ENCODE peak calls at places on chromosome 15, in four cellular contexts. F is breast epithelium, A is IMR-90, V is A549. D is an unnamed sample.

GRCh38 chr15:85570331-85570730 is 189.9 kb downstream of the AKAP13 start:
- DNase-seq in A (no peak), V (no peak), F (no peak), D (no peak)

GRCh38 chr15:74768771-74769342 is 13.0 kb upstream of the CSK start:
- DNase-seq in A (peak), V (peak), F (peak), D (peak)

GRCh38 chr15:43808960-43809678 is 8.7 kb downstream of the HYPK start:
- DNase-seq in F (no peak), V (no peak), A (no peak), D (no peak)

GRCh38 chr15:70491183-70491621 is 272.2 kb downstream of the UACA start:
- DNase-seq in A (peak), F (no peak), V (no peak), D (no peak)

GRCh38 chr15:42064271-42064670 is 30.1 kb downstream of the PLA2G4D start:
- DNase-seq in V (no peak), F (peak), A (no peak), D (no peak)

GRCh38 chr15:67031321-67031720 is 34.1 kb upstream of the SMAD3 start:
- DNase-seq in F (no peak), V (no peak), A (no peak), D (no peak)

GRCh38 chr15:76198456-76199105 is 112.7 kb downstream of the ETFA start:
- DNase-seq in F (no peak), V (no peak), A (no peak), D (no peak)

GRCh38 chr15:98900382-98900781 is 107.2 kb downstream of the PGPEP1L start:
- DNase-seq in V (no peak), F (no peak), A (peak), D (no peak)

GRCh38 chr15:25725758-25726157 is 137.4 kb downstream of the ATP10A start:
- DNase-seq in F (peak), V (no peak), A (no peak), D (no peak)

GRCh38 chr15:99181544-99181943 is 67.8 kb downstream of the TTC23 start:
- DNase-seq in V (no peak), A (no peak), F (no peak), D (peak)

GRCh38 chr15:98620020-98620419 is 28.3 kb upstream of the IGF1R start:
- DNase-seq in A (no peak), F (no peak), V (no peak), D (no peak)

GRCh38 chr15:96047255-96047931 is 283.1 kb upstream of the NR2F2 start:
- DNase-seq in V (no peak), F (no peak), A (peak), D (no peak)

GRCh38 chr15:78197632-78198031 is 36.7 kb downstream of the ACSBG1 start:
- DNase-seq in V (no peak), A (no peak), F (no peak), D (no peak)

GRCh38 chr15:91165850-91166249 is 65.8 kb downstream of the SV2B start:
- DNase-seq in V (no peak), F (no peak), A (no peak), D (no peak)

GRCh38 chr15:31383150-31383549 is 56.5 kb downstream of the KLF13 start:
- DNase-seq in F (no peak), V (no peak), A (no peak), D (no peak)

GRCh38 chr15:61171190-61171589 is 57.9 kb downstream of the RORA start:
- DNase-seq in V (no peak), F (no peak), A (no peak), D (no peak)

GRCh38 chr15:64732156-64732860 is 43.1 kb downstream of the RBPMS2 start:
- DNase-seq in A (no peak), F (no peak), V (peak), D (no peak)
- TF ChIP-seq CTCF in A (no peak), F (no peak), V (no peak), D (no peak)

GRCh38 chr15:28049594-28049993 is 49.5 kb downstream of the OCA2 start:
- DNase-seq in F (no peak), V (no peak), A (no peak), D (no peak)
- TF ChIP-seq CTCF in F (no peak), V (no peak), A (no peak), D (no peak)

DNA sequence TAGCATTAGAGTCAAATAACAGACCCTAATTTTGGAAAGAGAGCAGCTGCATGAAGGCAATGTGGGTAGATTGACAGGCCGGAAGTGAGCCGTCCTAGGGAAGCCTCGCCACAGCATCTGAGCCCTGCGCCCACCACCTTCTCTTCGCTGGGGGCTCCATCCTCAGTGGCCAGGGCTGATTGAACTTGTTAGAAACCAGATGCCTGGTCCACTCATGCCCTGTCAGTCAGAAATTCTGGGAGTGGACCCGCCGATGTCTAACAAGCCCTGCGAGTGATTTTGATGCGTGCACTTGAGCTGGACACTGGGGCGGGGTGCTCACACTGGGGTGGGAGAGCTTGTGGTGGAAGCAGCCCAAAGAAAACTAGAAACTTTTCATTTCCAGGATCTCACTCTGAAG is 173.7 kb upstream of the NDN start:
- DNase-seq in A (no peak), F (no peak), V (no peak), D (no peak)
- TF ChIP-seq CTCF in A (no peak), F (no peak), V (no peak), D (no peak)

GRCh38 chr15:68372291-68372811 is 59.6 kb downstream of the ITGA11 start:
- DNase-seq in F (no peak), V (peak), A (no peak), D (no peak)
- TF ChIP-seq CTCF in F (peak), V (peak), A (peak), D (no peak)

GRCh38 chr15:89888214-89888804 is 5.5 kb downstream of the AP3S2 start:
- DNase-seq in V (peak), F (no peak), A (peak), D (no peak)
- TF ChIP-seq CTCF in V (peak), F (peak), A (peak), D (no peak)

GRCh38 chr15:57610130-57610529 is 18.4 kb downstream of the MYZAP start:
- DNase-seq in A (peak), F (peak), V (peak), D (no peak)

GRCh38 chr15:57611119-57611518 is 19.4 kb downstream of the MYZAP start:
- DNase-seq in A (no peak), F (no peak), V (no peak), D (no peak)

GRCh38 chr15:57607570-57608000 is 15.9 kb downstream of the MYZAP start:
- DNase-seq in A (no peak), F (no peak), V (peak), D (no peak)

GRCh38 chr15:57606816-57607215 is 15.1 kb downstream of the MYZAP start:
- DNase-seq in A (no peak), F (no peak), V (no peak), D (no peak)

GRCh38 chr15:57611938-57612337 is 20.2 kb downstream of the MYZAP start:
- DNase-seq in A (no peak), V (peak), F (peak), D (no peak)
- TF ChIP-seq CTCF in A (no peak), V (peak), F (peak), D (no peak)

DNA sequence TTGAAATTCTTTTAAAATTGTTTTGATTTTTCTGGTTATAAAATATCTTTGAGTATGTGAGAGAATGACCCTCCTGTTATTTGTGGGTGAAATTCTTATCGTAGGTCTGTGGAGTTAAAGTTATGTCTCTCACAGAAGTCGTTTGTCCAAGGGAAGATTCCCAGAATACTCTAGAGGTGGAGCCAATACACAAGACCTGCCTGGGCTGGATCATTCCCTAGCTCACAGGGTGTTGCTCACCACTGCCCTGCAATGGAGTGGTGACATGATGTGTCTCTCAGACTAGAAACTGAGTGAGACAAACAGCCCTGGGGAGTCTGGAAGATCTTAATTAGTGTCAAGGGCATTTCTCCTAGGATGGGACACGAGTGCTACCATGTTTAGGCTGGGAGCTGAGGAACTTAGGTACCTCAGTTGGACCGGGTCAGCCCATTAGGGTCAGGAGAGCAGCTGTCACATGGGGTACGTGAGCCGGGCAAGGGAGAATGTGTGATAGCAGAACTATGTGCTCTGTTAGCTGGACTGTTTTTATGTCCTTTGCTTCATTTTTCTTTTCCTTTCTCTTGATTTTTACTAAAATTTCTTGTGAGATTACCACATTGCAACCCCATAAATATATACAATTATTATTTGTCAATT is 53.6 kb upstream of the MYO5C start:
- DNase-seq in V (peak), A (peak), F (no peak), D (no peak)
- TF ChIP-seq CTCF in V (no peak), A (peak), F (no peak), D (no peak)